ENCODE peak calls at places on chromosomes 5 and 9, in seven cellular contexts. One of them, this sample, is unnamed.

GRCh38 chr9:89413963-89414638 is 83.8 kb downstream of the SEMA4D start:
- ATAC-seq in right cardiac atrium: peak; percentile 75
- ATAC-seq in stimulated activated naive CD8-positive, alpha-beta T cell treated with anti-CD3 and anti-CD28 coated beads, Interleukin-15, amount 100 ng/mL, for 72 hours: no peak
- ATAC-seq in activated T-cell treated with anti-CD3 and anti-CD28 coated beads, Interleukin-2, amount 50 U/mL, for 4 hours: no peak
- ATAC-seq in naive thymus-derived CD8-positive, alpha-beta T cell: no peak
- ATAC-seq in activated CD8-positive, alpha-beta memory T cell treated with anti-CD3 and anti-CD28 coated beads, Interleukin-2, amount 10 ng/mL, durations not matched to agents 7 days and 5 days: no peak
- ATAC-seq in left lung: no peak
- ATAC-seq in this sample: no peak

GRCh38 chr5:177233206-177233605 is 70.3 kb downstream of the RAB24 start:
- ATAC-seq in right cardiac atrium: peak; percentile 50
- ATAC-seq in stimulated activated naive CD8-positive, alpha-beta T cell treated with anti-CD3 and anti-CD28 coated beads, Interleukin-15, amount 100 ng/mL, for 72 hours: no peak
- ATAC-seq in activated T-cell treated with anti-CD3 and anti-CD28 coated beads, Interleukin-2, amount 50 U/mL, for 4 hours: no peak
- ATAC-seq in naive thymus-derived CD8-positive, alpha-beta T cell: no peak
- ATAC-seq in activated CD8-positive, alpha-beta memory T cell treated with anti-CD3 and anti-CD28 coated beads, Interleukin-2, amount 10 ng/mL, durations not matched to agents 7 days and 5 days: no peak
- ATAC-seq in left lung: no peak
- ATAC-seq in this sample: no peak

GRCh38 chr5:37722236-37723146 is 117.3 kb downstream of the GDNF start:
- ATAC-seq in right cardiac atrium: no peak
- ATAC-seq in stimulated activated naive CD8-positive, alpha-beta T cell treated with anti-CD3 and anti-CD28 coated beads, Interleukin-15, amount 100 ng/mL, for 72 hours: peak; percentile 96
- ATAC-seq in activated T-cell treated with anti-CD3 and anti-CD28 coated beads, Interleukin-2, amount 50 U/mL, for 4 hours: peak; percentile 92
- ATAC-seq in naive thymus-derived CD8-positive, alpha-beta T cell: no peak
- ATAC-seq in activated CD8-positive, alpha-beta memory T cell treated with anti-CD3 and anti-CD28 coated beads, Interleukin-2, amount 10 ng/mL, durations not matched to agents 7 days and 5 days: peak; percentile 89
- ATAC-seq in left lung: peak; percentile 76
- ATAC-seq in this sample: peak; percentile 96

GRCh38 chr5:176778921-176779465 is 31.4 kb upstream of the UNC5A start:
- ATAC-seq in right cardiac atrium: no peak
- ATAC-seq in stimulated activated naive CD8-positive, alpha-beta T cell treated with anti-CD3 and anti-CD28 coated beads, Interleukin-15, amount 100 ng/mL, for 72 hours: no peak
- ATAC-seq in activated T-cell treated with anti-CD3 and anti-CD28 coated beads, Interleukin-2, amount 50 U/mL, for 4 hours: no peak
- ATAC-seq in naive thymus-derived CD8-positive, alpha-beta T cell: no peak
- ATAC-seq in activated CD8-positive, alpha-beta memory T cell treated with anti-CD3 and anti-CD28 coated beads, Interleukin-2, amount 10 ng/mL, durations not matched to agents 7 days and 5 days: no peak
- ATAC-seq in left lung: no peak
- ATAC-seq in this sample: no peak

GRCh38 chr9:5825223-5825622 is 7.7 kb downstream of the ERMP1 start:
- ATAC-seq in right cardiac atrium: no peak
- ATAC-seq in stimulated activated naive CD8-positive, alpha-beta T cell treated with anti-CD3 and anti-CD28 coated beads, Interleukin-15, amount 100 ng/mL, for 72 hours: peak; percentile 60
- ATAC-seq in activated T-cell treated with anti-CD3 and anti-CD28 coated beads, Interleukin-2, amount 50 U/mL, for 4 hours: no peak
- ATAC-seq in naive thymus-derived CD8-positive, alpha-beta T cell: no peak
- ATAC-seq in activated CD8-positive, alpha-beta memory T cell treated with anti-CD3 and anti-CD28 coated beads, Interleukin-2, amount 10 ng/mL, durations not matched to agents 7 days and 5 days: peak; percentile 42
- ATAC-seq in left lung: no peak
- ATAC-seq in this sample: no peak

GRCh38 chr5:1137567-1138444 is 25.9 kb upstream of the SLC12A7 start:
- ATAC-seq in right cardiac atrium: peak; percentile 15
- ATAC-seq in stimulated activated naive CD8-positive, alpha-beta T cell treated with anti-CD3 and anti-CD28 coated beads, Interleukin-15, amount 100 ng/mL, for 72 hours: no peak
- ATAC-seq in activated T-cell treated with anti-CD3 and anti-CD28 coated beads, Interleukin-2, amount 50 U/mL, for 4 hours: peak; percentile 34
- ATAC-seq in naive thymus-derived CD8-positive, alpha-beta T cell: no peak
- ATAC-seq in activated CD8-positive, alpha-beta memory T cell treated with anti-CD3 and anti-CD28 coated beads, Interleukin-2, amount 10 ng/mL, durations not matched to agents 7 days and 5 days: no peak
- ATAC-seq in left lung: no peak
- ATAC-seq in this sample: no peak

GRCh38 chr5:53923969-53924876 is 363.8 kb downstream of the NDUFS4 start:
- ATAC-seq in right cardiac atrium: no peak
- ATAC-seq in stimulated activated naive CD8-positive, alpha-beta T cell treated with anti-CD3 and anti-CD28 coated beads, Interleukin-15, amount 100 ng/mL, for 72 hours: no peak
- ATAC-seq in activated T-cell treated with anti-CD3 and anti-CD28 coated beads, Interleukin-2, amount 50 U/mL, for 4 hours: no peak
- ATAC-seq in naive thymus-derived CD8-positive, alpha-beta T cell: no peak
- ATAC-seq in activated CD8-positive, alpha-beta memory T cell treated with anti-CD3 and anti-CD28 coated beads, Interleukin-2, amount 10 ng/mL, durations not matched to agents 7 days and 5 days: no peak
- ATAC-seq in left lung: no peak
- ATAC-seq in this sample: no peak

GRCh38 chr5:135834639-135835529 is at the start of gene SLC25A48:
- ATAC-seq in right cardiac atrium: no peak
- ATAC-seq in stimulated activated naive CD8-positive, alpha-beta T cell treated with anti-CD3 and anti-CD28 coated beads, Interleukin-15, amount 100 ng/mL, for 72 hours: peak; percentile 78
- ATAC-seq in activated T-cell treated with anti-CD3 and anti-CD28 coated beads, Interleukin-2, amount 50 U/mL, for 4 hours: peak; percentile 83
- ATAC-seq in naive thymus-derived CD8-positive, alpha-beta T cell: no peak
- ATAC-seq in activated CD8-positive, alpha-beta memory T cell treated with anti-CD3 and anti-CD28 coated beads, Interleukin-2, amount 10 ng/mL, durations not matched to agents 7 days and 5 days: peak; percentile 65
- ATAC-seq in left lung: peak; percentile 87
- ATAC-seq in this sample: no peak

GRCh38 chr9:89179535-89179919 is 909 bp upstream of the SHC3 start:
- ATAC-seq in right cardiac atrium: no peak
- ATAC-seq in stimulated activated naive CD8-positive, alpha-beta T cell treated with anti-CD3 and anti-CD28 coated beads, Interleukin-15, amount 100 ng/mL, for 72 hours: no peak
- ATAC-seq in activated T-cell treated with anti-CD3 and anti-CD28 coated beads, Interleukin-2, amount 50 U/mL, for 4 hours: no peak
- ATAC-seq in naive thymus-derived CD8-positive, alpha-beta T cell: no peak
- ATAC-seq in activated CD8-positive, alpha-beta memory T cell treated with anti-CD3 and anti-CD28 coated beads, Interleukin-2, amount 10 ng/mL, durations not matched to agents 7 days and 5 days: no peak
- ATAC-seq in left lung: peak; percentile 3
- ATAC-seq in this sample: no peak

GRCh38 chr5:81558188-81558587 is 164.3 kb upstream of the ACOT12 start:
- ATAC-seq in right cardiac atrium: no peak
- ATAC-seq in stimulated activated naive CD8-positive, alpha-beta T cell treated with anti-CD3 and anti-CD28 coated beads, Interleukin-15, amount 100 ng/mL, for 72 hours: no peak
- ATAC-seq in activated T-cell treated with anti-CD3 and anti-CD28 coated beads, Interleukin-2, amount 50 U/mL, for 4 hours: no peak
- ATAC-seq in naive thymus-derived CD8-positive, alpha-beta T cell: no peak
- ATAC-seq in activated CD8-positive, alpha-beta memory T cell treated with anti-CD3 and anti-CD28 coated beads, Interleukin-2, amount 10 ng/mL, durations not matched to agents 7 days and 5 days: no peak
- ATAC-seq in left lung: no peak
- ATAC-seq in this sample: no peak

GRCh38 chr5:55030676-55031445 is 6.8 kb downstream of the GZMK start:
- ATAC-seq in right cardiac atrium: no peak
- ATAC-seq in stimulated activated naive CD8-positive, alpha-beta T cell treated with anti-CD3 and anti-CD28 coated beads, Interleukin-15, amount 100 ng/mL, for 72 hours: no peak
- ATAC-seq in activated T-cell treated with anti-CD3 and anti-CD28 coated beads, Interleukin-2, amount 50 U/mL, for 4 hours: no peak
- ATAC-seq in naive thymus-derived CD8-positive, alpha-beta T cell: no peak
- ATAC-seq in activated CD8-positive, alpha-beta memory T cell treated with anti-CD3 and anti-CD28 coated beads, Interleukin-2, amount 10 ng/mL, durations not matched to agents 7 days and 5 days: no peak
- ATAC-seq in left lung: no peak
- ATAC-seq in this sample: no peak

GRCh38 chr5:132915681-132916080 is 42.2 kb downstream of the LEAP2 start:
- ATAC-seq in right cardiac atrium: peak; percentile 22
- ATAC-seq in stimulated activated naive CD8-positive, alpha-beta T cell treated with anti-CD3 and anti-CD28 coated beads, Interleukin-15, amount 100 ng/mL, for 72 hours: no peak
- ATAC-seq in activated T-cell treated with anti-CD3 and anti-CD28 coated beads, Interleukin-2, amount 50 U/mL, for 4 hours: no peak
- ATAC-seq in naive thymus-derived CD8-positive, alpha-beta T cell: no peak
- ATAC-seq in activated CD8-positive, alpha-beta memory T cell treated with anti-CD3 and anti-CD28 coated beads, Interleukin-2, amount 10 ng/mL, durations not matched to agents 7 days and 5 days: no peak
- ATAC-seq in left lung: peak; percentile 44
- ATAC-seq in this sample: no peak

GRCh38 chr5:111618644-111619271 is 106.4 kb upstream of the STARD4 start:
- ATAC-seq in right cardiac atrium: no peak
- ATAC-seq in stimulated activated naive CD8-positive, alpha-beta T cell treated with anti-CD3 and anti-CD28 coated beads, Interleukin-15, amount 100 ng/mL, for 72 hours: no peak
- ATAC-seq in activated T-cell treated with anti-CD3 and anti-CD28 coated beads, Interleukin-2, amount 50 U/mL, for 4 hours: peak; percentile 37
- ATAC-seq in naive thymus-derived CD8-positive, alpha-beta T cell: no peak
- ATAC-seq in activated CD8-positive, alpha-beta memory T cell treated with anti-CD3 and anti-CD28 coated beads, Interleukin-2, amount 10 ng/mL, durations not matched to agents 7 days and 5 days: no peak
- ATAC-seq in left lung: no peak
- ATAC-seq in this sample: no peak

GRCh38 chr9:4128876-4129275 is 171.0 kb downstream of the GLIS3 start:
- ATAC-seq in right cardiac atrium: no peak
- ATAC-seq in stimulated activated naive CD8-positive, alpha-beta T cell treated with anti-CD3 and anti-CD28 coated beads, Interleukin-15, amount 100 ng/mL, for 72 hours: no peak
- ATAC-seq in activated T-cell treated with anti-CD3 and anti-CD28 coated beads, Interleukin-2, amount 50 U/mL, for 4 hours: no peak
- ATAC-seq in naive thymus-derived CD8-positive, alpha-beta T cell: no peak
- ATAC-seq in activated CD8-positive, alpha-beta memory T cell treated with anti-CD3 and anti-CD28 coated beads, Interleukin-2, amount 10 ng/mL, durations not matched to agents 7 days and 5 days: no peak
- ATAC-seq in left lung: no peak
- ATAC-seq in this sample: no peak

GRCh38 chr5:132195727-132196126 is 31.9 kb downstream of the P4HA2 start:
- ATAC-seq in right cardiac atrium: no peak
- ATAC-seq in stimulated activated naive CD8-positive, alpha-beta T cell treated with anti-CD3 and anti-CD28 coated beads, Interleukin-15, amount 100 ng/mL, for 72 hours: no peak
- ATAC-seq in activated T-cell treated with anti-CD3 and anti-CD28 coated beads, Interleukin-2, amount 50 U/mL, for 4 hours: no peak
- ATAC-seq in naive thymus-derived CD8-positive, alpha-beta T cell: no peak
- ATAC-seq in activated CD8-positive, alpha-beta memory T cell treated with anti-CD3 and anti-CD28 coated beads, Interleukin-2, amount 10 ng/mL, durations not matched to agents 7 days and 5 days: no peak
- ATAC-seq in left lung: no peak
- ATAC-seq in this sample: no peak

GRCh38 chr5:154516475-154516874 is 38.4 kb upstream of the HAND1 start:
- ATAC-seq in right cardiac atrium: no peak
- ATAC-seq in stimulated activated naive CD8-positive, alpha-beta T cell treated with anti-CD3 and anti-CD28 coated beads, Interleukin-15, amount 100 ng/mL, for 72 hours: no peak
- ATAC-seq in activated T-cell treated with anti-CD3 and anti-CD28 coated beads, Interleukin-2, amount 50 U/mL, for 4 hours: no peak
- ATAC-seq in naive thymus-derived CD8-positive, alpha-beta T cell: no peak
- ATAC-seq in activated CD8-positive, alpha-beta memory T cell treated with anti-CD3 and anti-CD28 coated beads, Interleukin-2, amount 10 ng/mL, durations not matched to agents 7 days and 5 days: no peak
- ATAC-seq in left lung: no peak
- ATAC-seq in this sample: no peak

GRCh38 chr5:81234801-81235200 is 1.7 kb downstream of the CKMT2 start:
- ATAC-seq in right cardiac atrium: peak; percentile 14
- ATAC-seq in stimulated activated naive CD8-positive, alpha-beta T cell treated with anti-CD3 and anti-CD28 coated beads, Interleukin-15, amount 100 ng/mL, for 72 hours: no peak
- ATAC-seq in activated T-cell treated with anti-CD3 and anti-CD28 coated beads, Interleukin-2, amount 50 U/mL, for 4 hours: peak; percentile 14
- ATAC-seq in naive thymus-derived CD8-positive, alpha-beta T cell: peak; percentile 20
- ATAC-seq in activated CD8-positive, alpha-beta memory T cell treated with anti-CD3 and anti-CD28 coated beads, Interleukin-2, amount 10 ng/mL, durations not matched to agents 7 days and 5 days: no peak
- ATAC-seq in left lung: no peak
- ATAC-seq in this sample: no peak

GRCh38 chr5:172825610-172826204 is 8.3 kb upstream of the ERGIC1 start:
- ATAC-seq in right cardiac atrium: no peak
- ATAC-seq in stimulated activated naive CD8-positive, alpha-beta T cell treated with anti-CD3 and anti-CD28 coated beads, Interleukin-15, amount 100 ng/mL, for 72 hours: no peak
- ATAC-seq in activated T-cell treated with anti-CD3 and anti-CD28 coated beads, Interleukin-2, amount 50 U/mL, for 4 hours: no peak
- ATAC-seq in naive thymus-derived CD8-positive, alpha-beta T cell: no peak
- ATAC-seq in activated CD8-positive, alpha-beta memory T cell treated with anti-CD3 and anti-CD28 coated beads, Interleukin-2, amount 10 ng/mL, durations not matched to agents 7 days and 5 days: no peak
- ATAC-seq in left lung: no peak
- ATAC-seq in this sample: no peak

GRCh38 chr5:96064905-96065304 is 103.3 kb upstream of the ELL2 start:
- ATAC-seq in right cardiac atrium: no peak
- ATAC-seq in stimulated activated naive CD8-positive, alpha-beta T cell treated with anti-CD3 and anti-CD28 coated beads, Interleukin-15, amount 100 ng/mL, for 72 hours: peak; percentile 66
- ATAC-seq in activated T-cell treated with anti-CD3 and anti-CD28 coated beads, Interleukin-2, amount 50 U/mL, for 4 hours: peak; percentile 47
- ATAC-seq in naive thymus-derived CD8-positive, alpha-beta T cell: no peak
- ATAC-seq in activated CD8-positive, alpha-beta memory T cell treated with anti-CD3 and anti-CD28 coated beads, Interleukin-2, amount 10 ng/mL, durations not matched to agents 7 days and 5 days: no peak
- ATAC-seq in left lung: no peak
- ATAC-seq in this sample: peak; percentile 71

GRCh38 chr9:136926749-136927148 is 17.8 kb downstream of the FBXW5 start:
- ATAC-seq in right cardiac atrium: no peak
- ATAC-seq in stimulated activated naive CD8-positive, alpha-beta T cell treated with anti-CD3 and anti-CD28 coated beads, Interleukin-15, amount 100 ng/mL, for 72 hours: no peak
- ATAC-seq in activated T-cell treated with anti-CD3 and anti-CD28 coated beads, Interleukin-2, amount 50 U/mL, for 4 hours: no peak
- ATAC-seq in naive thymus-derived CD8-positive, alpha-beta T cell: no peak
- ATAC-seq in activated CD8-positive, alpha-beta memory T cell treated with anti-CD3 and anti-CD28 coated beads, Interleukin-2, amount 10 ng/mL, durations not matched to agents 7 days and 5 days: no peak
- ATAC-seq in left lung: no peak
- ATAC-seq in this sample: no peak

GRCh38 chr9:88936668-88937067 is 54.6 kb upstream of the S1PR3 start:
- ATAC-seq in right cardiac atrium: peak; percentile 39
- ATAC-seq in stimulated activated naive CD8-positive, alpha-beta T cell treated with anti-CD3 and anti-CD28 coated beads, Interleukin-15, amount 100 ng/mL, for 72 hours: no peak
- ATAC-seq in activated T-cell treated with anti-CD3 and anti-CD28 coated beads, Interleukin-2, amount 50 U/mL, for 4 hours: no peak
- ATAC-seq in naive thymus-derived CD8-positive, alpha-beta T cell: no peak
- ATAC-seq in activated CD8-positive, alpha-beta memory T cell treated with anti-CD3 and anti-CD28 coated beads, Interleukin-2, amount 10 ng/mL, durations not matched to agents 7 days and 5 days: no peak
- ATAC-seq in left lung: peak; percentile 34
- ATAC-seq in this sample: no peak

GRCh38 chr5:89282038-89282831 is 399.3 kb upstream of the MEF2C start:
- ATAC-seq in right cardiac atrium: no peak
- ATAC-seq in stimulated activated naive CD8-positive, alpha-beta T cell treated with anti-CD3 and anti-CD28 coated beads, Interleukin-15, amount 100 ng/mL, for 72 hours: no peak
- ATAC-seq in activated T-cell treated with anti-CD3 and anti-CD28 coated beads, Interleukin-2, amount 50 U/mL, for 4 hours: no peak
- ATAC-seq in naive thymus-derived CD8-positive, alpha-beta T cell: no peak
- ATAC-seq in activated CD8-positive, alpha-beta memory T cell treated with anti-CD3 and anti-CD28 coated beads, Interleukin-2, amount 10 ng/mL, durations not matched to agents 7 days and 5 days: no peak
- ATAC-seq in left lung: no peak
- ATAC-seq in this sample: no peak

GRCh38 chr5:168408561-168409321 is 77.5 kb upstream of the RARS1 start:
- ATAC-seq in right cardiac atrium: peak; percentile 59
- ATAC-seq in stimulated activated naive CD8-positive, alpha-beta T cell treated with anti-CD3 and anti-CD28 coated beads, Interleukin-15, amount 100 ng/mL, for 72 hours: no peak
- ATAC-seq in activated T-cell treated with anti-CD3 and anti-CD28 coated beads, Interleukin-2, amount 50 U/mL, for 4 hours: no peak
- ATAC-seq in naive thymus-derived CD8-positive, alpha-beta T cell: no peak
- ATAC-seq in activated CD8-positive, alpha-beta memory T cell treated with anti-CD3 and anti-CD28 coated beads, Interleukin-2, amount 10 ng/mL, durations not matched to agents 7 days and 5 days: no peak
- ATAC-seq in left lung: peak; percentile 22
- ATAC-seq in this sample: no peak

GRCh38 chr5:59221769-59222168 is 638.9 kb downstream of the RAB3C start:
- ATAC-seq in right cardiac atrium: no peak
- ATAC-seq in stimulated activated naive CD8-positive, alpha-beta T cell treated with anti-CD3 and anti-CD28 coated beads, Interleukin-15, amount 100 ng/mL, for 72 hours: no peak
- ATAC-seq in activated T-cell treated with anti-CD3 and anti-CD28 coated beads, Interleukin-2, amount 50 U/mL, for 4 hours: no peak
- ATAC-seq in naive thymus-derived CD8-positive, alpha-beta T cell: no peak
- ATAC-seq in activated CD8-positive, alpha-beta memory T cell treated with anti-CD3 and anti-CD28 coated beads, Interleukin-2, amount 10 ng/mL, durations not matched to agents 7 days and 5 days: no peak
- ATAC-seq in left lung: no peak
- ATAC-seq in this sample: no peak

GRCh38 chr5:172618574-172619365 is 22.3 kb upstream of the NEURL1B start:
- ATAC-seq in right cardiac atrium: no peak
- ATAC-seq in stimulated activated naive CD8-positive, alpha-beta T cell treated with anti-CD3 and anti-CD28 coated beads, Interleukin-15, amount 100 ng/mL, for 72 hours: no peak
- ATAC-seq in activated T-cell treated with anti-CD3 and anti-CD28 coated beads, Interleukin-2, amount 50 U/mL, for 4 hours: no peak
- ATAC-seq in naive thymus-derived CD8-positive, alpha-beta T cell: no peak
- ATAC-seq in activated CD8-positive, alpha-beta memory T cell treated with anti-CD3 and anti-CD28 coated beads, Interleukin-2, amount 10 ng/mL, durations not matched to agents 7 days and 5 days: no peak
- ATAC-seq in left lung: no peak
- ATAC-seq in this sample: no peak

GRCh38 chr5:28391277-28391676 is 1352.9 kb upstream of the CDH9 start:
- ATAC-seq in right cardiac atrium: no peak
- ATAC-seq in stimulated activated naive CD8-positive, alpha-beta T cell treated with anti-CD3 and anti-CD28 coated beads, Interleukin-15, amount 100 ng/mL, for 72 hours: no peak
- ATAC-seq in activated T-cell treated with anti-CD3 and anti-CD28 coated beads, Interleukin-2, amount 50 U/mL, for 4 hours: no peak
- ATAC-seq in naive thymus-derived CD8-positive, alpha-beta T cell: no peak
- ATAC-seq in activated CD8-positive, alpha-beta memory T cell treated with anti-CD3 and anti-CD28 coated beads, Interleukin-2, amount 10 ng/mL, durations not matched to agents 7 days and 5 days: no peak
- ATAC-seq in left lung: no peak
- ATAC-seq in this sample: no peak

GRCh38 chr5:168920019-168920813 is 341.0 kb upstream of the PANK3 start:
- ATAC-seq in right cardiac atrium: no peak
- ATAC-seq in stimulated activated naive CD8-positive, alpha-beta T cell treated with anti-CD3 and anti-CD28 coated beads, Interleukin-15, amount 100 ng/mL, for 72 hours: no peak
- ATAC-seq in activated T-cell treated with anti-CD3 and anti-CD28 coated beads, Interleukin-2, amount 50 U/mL, for 4 hours: no peak
- ATAC-seq in naive thymus-derived CD8-positive, alpha-beta T cell: no peak
- ATAC-seq in activated CD8-positive, alpha-beta memory T cell treated with anti-CD3 and anti-CD28 coated beads, Interleukin-2, amount 10 ng/mL, durations not matched to agents 7 days and 5 days: no peak
- ATAC-seq in left lung: peak; percentile 30
- ATAC-seq in this sample: no peak

GRCh38 chr9:136729144-136729543 is 13.6 kb downstream of the LCN10 start:
- ATAC-seq in right cardiac atrium: peak; percentile 5
- ATAC-seq in stimulated activated naive CD8-positive, alpha-beta T cell treated with anti-CD3 and anti-CD28 coated beads, Interleukin-15, amount 100 ng/mL, for 72 hours: no peak
- ATAC-seq in activated T-cell treated with anti-CD3 and anti-CD28 coated beads, Interleukin-2, amount 50 U/mL, for 4 hours: no peak
- ATAC-seq in naive thymus-derived CD8-positive, alpha-beta T cell: no peak
- ATAC-seq in activated CD8-positive, alpha-beta memory T cell treated with anti-CD3 and anti-CD28 coated beads, Interleukin-2, amount 10 ng/mL, durations not matched to agents 7 days and 5 days: no peak
- ATAC-seq in left lung: no peak
- ATAC-seq in this sample: no peak

GRCh38 chr5:153979015-153979414 is 59.7 kb downstream of the FAM114A2 start:
- ATAC-seq in right cardiac atrium: no peak
- ATAC-seq in stimulated activated naive CD8-positive, alpha-beta T cell treated with anti-CD3 and anti-CD28 coated beads, Interleukin-15, amount 100 ng/mL, for 72 hours: no peak
- ATAC-seq in activated T-cell treated with anti-CD3 and anti-CD28 coated beads, Interleukin-2, amount 50 U/mL, for 4 hours: no peak
- ATAC-seq in naive thymus-derived CD8-positive, alpha-beta T cell: no peak
- ATAC-seq in activated CD8-positive, alpha-beta memory T cell treated with anti-CD3 and anti-CD28 coated beads, Interleukin-2, amount 10 ng/mL, durations not matched to agents 7 days and 5 days: no peak
- ATAC-seq in left lung: no peak
- ATAC-seq in this sample: no peak

GRCh38 chr9:134658378-134658955 is 16.9 kb downstream of the COL5A1 start:
- ATAC-seq in right cardiac atrium: no peak
- ATAC-seq in stimulated activated naive CD8-positive, alpha-beta T cell treated with anti-CD3 and anti-CD28 coated beads, Interleukin-15, amount 100 ng/mL, for 72 hours: no peak
- ATAC-seq in activated T-cell treated with anti-CD3 and anti-CD28 coated beads, Interleukin-2, amount 50 U/mL, for 4 hours: no peak
- ATAC-seq in naive thymus-derived CD8-positive, alpha-beta T cell: no peak
- ATAC-seq in activated CD8-positive, alpha-beta memory T cell treated with anti-CD3 and anti-CD28 coated beads, Interleukin-2, amount 10 ng/mL, durations not matched to agents 7 days and 5 days: no peak
- ATAC-seq in left lung: no peak
- ATAC-seq in this sample: no peak